ENCODE peak calls at places on chromosomes 3 and 15, in ten cellular contexts. D, I, E, Z, P, G, J, M, Y and F are unnamed samples.

GRCh38 chr3:46948830-46949671 is 27.5 kb downstream of the CCDC12 start:
- DNase-seq in M (no peak), I (peak), P (no peak), J (peak), Z (no peak), E (peak), D (no peak), G (no peak), Y (no peak), F (no peak)

GRCh38 chr15:78207641-78208340 is 26.6 kb downstream of the ACSBG1 start:
- DNase-seq in J (no peak), D (no peak), I (no peak), E (no peak), Y (no peak), P (no peak), M (no peak), G (no peak), Z (no peak), F (no peak)

GRCh38 chr3:154852515-154852914 is 227.6 kb upstream of the MME start:
- DNase-seq in J (peak), D (no peak), G (no peak), E (no peak), P (no peak), I (no peak), Z (no peak), M (no peak), Y (peak), F (no peak)

GRCh38 chr3:134229038-134229437 is 21.6 kb downstream of the RYK start:
- DNase-seq in G (no peak), Z (no peak), Y (no peak), M (no peak), J (no peak), E (no peak), I (no peak), D (no peak), P (no peak), F (no peak)

GRCh38 chr3:4271834-4272233 is 31.3 kb upstream of the SETMAR start:
- DNase-seq in I (no peak), D (no peak), J (peak), Z (no peak), Y (peak), E (no peak), M (no peak), G (no peak), P (peak), F (peak)

GRCh38 chr3:120285508-120285841 is 453 bp upstream of the GPR156 start:
- DNase-seq in E (no peak), J (no peak), I (no peak), M (no peak), Z (no peak), D (no peak), G (no peak), P (no peak), Y (no peak), F (no peak)

GRCh38 chr15:79192462-79193036 is 90.0 kb upstream of the ANKRD34C start:
- DNase-seq in I (peak), E (no peak), J (no peak), D (no peak), M (no peak), Z (no peak), Y (no peak), P (no peak), G (no peak), F (no peak)

GRCh38 chr15:39573287-39573686 is 7.6 kb upstream of the THBS1 start:
- DNase-seq in M (no peak), Z (no peak), P (no peak), G (no peak), E (no peak), D (no peak), J (no peak), Y (no peak), I (no peak), F (no peak)

GRCh38 chr15:70493787-70494514 is 269.4 kb downstream of the UACA start:
- DNase-seq in D (peak), Z (no peak), J (peak), P (peak), M (no peak), Y (peak), G (no peak), I (no peak), E (no peak), F (no peak)

GRCh38 chr3:181718416-181718815 is 6.7 kb downstream of the SOX2 start:
- DNase-seq in I (no peak), J (no peak), P (no peak), D (no peak), E (no peak), M (no peak), G (no peak), Z (no peak), Y (no peak), F (no peak)
- TF ChIP-seq CTCF in I (no peak), J (no peak), P (no peak), D (no peak), E (no peak), M (no peak), G (no peak), Z (no peak), Y (no peak), F (no peak)

DNA sequence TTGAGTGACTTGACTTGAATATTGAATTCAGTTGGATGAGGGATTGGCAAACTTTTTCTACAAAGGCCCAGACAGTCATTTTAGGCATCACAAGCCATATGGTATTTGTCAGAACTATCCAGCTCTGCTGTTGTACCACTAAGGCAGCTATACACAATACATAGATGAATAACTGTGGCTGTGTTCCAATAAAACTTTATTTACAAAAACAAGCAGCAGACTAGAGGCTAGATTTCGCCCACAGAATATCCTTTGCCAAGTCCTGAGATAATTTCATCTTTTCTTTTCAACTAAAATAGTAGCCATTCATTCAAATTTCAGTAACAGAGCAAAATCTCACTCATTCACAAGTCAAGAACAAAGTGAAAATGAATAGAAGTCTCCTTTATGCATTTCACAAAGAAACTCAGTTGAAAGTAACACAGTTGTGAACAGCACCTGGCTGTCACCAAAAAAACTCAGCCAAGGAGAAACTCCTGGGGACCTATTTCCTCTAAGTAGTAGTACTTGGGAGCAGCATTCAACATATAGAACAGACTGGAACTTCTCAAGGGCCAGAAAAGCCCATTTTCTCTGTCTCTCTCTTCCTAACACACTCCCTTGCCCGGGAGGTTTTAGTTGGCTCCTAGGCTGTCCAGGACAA is 56.3 kb downstream of the OSBPL10 start:
- DNase-seq in G (no peak), E (no peak), D (no peak), I (no peak), Y (no peak), Z (no peak), P (no peak), M (no peak), J (no peak), F (no peak)
- H3K4me3 ChIP-seq in G (no peak), E (no peak), D (no peak), I (no peak), Y (no peak), Z (no peak), P (no peak), M (no peak), J (no peak), F (no peak)

GRCh38 chr15:101413239-101413638 is 76.3 kb downstream of the PCSK6 start:
- DNase-seq in G (no peak), I (no peak), Z (no peak), M (no peak), J (no peak), E (no peak), P (no peak), Y (no peak), D (no peak), F (no peak)
- TF ChIP-seq CTCF in G (no peak), I (no peak), Z (no peak), M (peak), J (no peak), E (no peak), P (no peak), Y (no peak), D (no peak), F (no peak)

GRCh38 chr15:91407237-91407889 is 307.3 kb downstream of the SV2B start:
- DNase-seq in G (no peak), P (peak), E (peak), Z (no peak), I (no peak), J (peak), M (peak), Y (peak), D (peak), F (no peak)

GRCh38 chr15:91411570-91411969 is 311.5 kb downstream of the SV2B start:
- DNase-seq in P (no peak), J (no peak), D (no peak), M (no peak), G (no peak), I (no peak), Z (no peak), Y (no peak), E (peak), F (no peak)

GRCh38 chr15:91408476-91409076 is 308.5 kb downstream of the SV2B start:
- DNase-seq in D (no peak), I (peak), M (peak), G (no peak), P (peak), Z (no peak), E (no peak), Y (no peak), J (no peak), F (no peak)

GRCh38 chr15:91412529-91412928 is 312.5 kb downstream of the SV2B start:
- DNase-seq in G (no peak), E (peak), P (no peak), D (no peak), I (no peak), Y (peak), Z (no peak), J (no peak), M (no peak), F (no peak)

DNA sequence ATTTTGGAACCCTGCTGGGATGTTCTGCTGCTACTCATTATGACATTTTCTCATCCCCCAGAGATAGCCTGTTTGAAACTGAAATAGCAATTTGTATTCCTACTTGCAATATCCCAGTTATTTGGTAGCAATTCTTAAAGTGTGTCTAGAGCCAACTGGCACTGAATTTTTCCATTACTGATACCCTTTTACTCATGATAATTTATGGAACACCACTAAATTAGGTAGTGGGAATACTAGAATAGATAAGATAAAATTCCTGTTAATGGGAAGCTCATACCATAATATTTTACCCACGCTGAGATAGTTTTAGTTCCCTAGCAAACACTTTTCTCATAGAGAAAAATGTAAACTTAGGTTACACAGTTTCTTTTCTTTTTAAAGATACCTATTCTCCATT is 309.4 kb downstream of the SV2B start:
- DNase-seq in M (no peak), G (no peak), Z (no peak), P (no peak), I (no peak), J (no peak), D (no peak), Y (no peak), E (no peak), F (no peak)
- H3K4me3 ChIP-seq in M (no peak), G (no peak), Z (no peak), P (no peak), I (no peak), J (no peak), D (no peak), Y (no peak), E (no peak), F (no peak)

DNA sequence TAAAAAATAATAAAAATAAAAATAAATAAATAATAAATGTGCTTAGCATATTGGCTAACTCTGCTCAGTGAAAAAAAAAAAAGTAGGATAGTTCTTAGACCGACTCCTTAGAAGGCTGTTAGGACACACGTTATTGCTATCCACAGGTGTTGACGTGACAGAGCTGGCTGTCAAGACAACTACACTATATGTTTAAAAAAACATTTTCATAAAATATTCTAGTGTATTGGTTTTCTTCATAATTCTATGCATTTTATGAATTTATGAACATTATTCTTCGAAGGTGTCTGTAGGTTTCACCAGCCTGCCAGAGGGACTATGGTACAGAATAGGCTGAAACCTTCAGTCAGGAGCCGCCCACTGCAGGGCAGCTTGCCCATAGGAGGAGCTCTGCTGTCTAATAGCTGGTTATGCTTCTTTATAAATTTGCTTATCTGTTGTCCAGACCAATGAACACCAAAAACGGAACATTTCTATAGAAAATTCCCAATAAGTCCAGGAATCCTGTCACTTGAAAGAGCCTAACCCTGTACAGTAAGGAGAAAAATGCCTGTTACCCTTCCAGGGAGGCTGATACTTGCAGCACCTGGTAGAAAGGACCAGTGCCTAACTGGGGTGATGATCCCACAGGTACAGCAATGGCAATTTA is 9.1 kb downstream of the TM4SF1 start:
- DNase-seq in P (no peak), I (no peak), M (no peak), Y (peak), J (peak), E (no peak), D (no peak), G (no peak), Z (no peak), F (no peak)
- TF ChIP-seq CTCF in P (peak), I (no peak), M (no peak), Y (peak), J (peak), E (no peak), D (no peak), G (no peak), Z (no peak), F (peak)

GRCh38 chr3:157069406-157069805 is 90.5 kb downstream of the CCNL1 start:
- DNase-seq in P (no peak), J (no peak), G (no peak), I (no peak), D (no peak), M (no peak), Z (no peak), E (no peak), Y (no peak), F (no peak)

GRCh38 chr3:157064402-157064801 is 95.5 kb downstream of the CCNL1 start:
- DNase-seq in D (no peak), J (no peak), G (no peak), M (no peak), P (no peak), I (no peak), Z (no peak), E (peak), Y (no peak), F (no peak)

GRCh38 chr3:157066335-157067071 is 93.4 kb downstream of the CCNL1 start:
- DNase-seq in Y (peak), P (no peak), E (no peak), G (no peak), I (no peak), M (no peak), D (no peak), J (no peak), Z (peak), F (no peak)

GRCh38 chr3:157065201-157065600 is 94.7 kb downstream of the CCNL1 start:
- DNase-seq in E (no peak), I (no peak), P (no peak), Y (no peak), G (no peak), Z (no peak), D (no peak), M (no peak), J (no peak), F (no peak)

DNA sequence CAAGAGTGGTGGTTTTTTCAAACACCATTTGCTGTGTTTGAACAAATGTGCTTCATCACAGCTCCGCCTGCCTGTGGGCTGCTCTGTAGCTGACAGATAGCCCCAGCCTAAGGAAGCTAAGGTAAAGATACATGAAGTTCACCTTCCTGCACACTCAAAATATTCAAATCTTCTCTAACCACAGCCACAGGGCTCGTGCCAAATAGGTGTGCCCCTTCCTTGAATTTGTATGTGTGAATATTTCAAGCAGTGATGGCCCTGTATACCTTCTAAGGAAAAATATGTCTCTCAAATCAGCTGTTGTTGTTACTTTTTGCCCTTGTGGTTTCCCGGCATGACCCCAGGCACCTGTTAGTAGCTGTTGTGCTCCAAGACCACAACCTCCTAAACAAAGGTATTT is 92.8 kb downstream of the CCNL1 start:
- DNase-seq in Y (no peak), M (no peak), G (no peak), Z (no peak), P (no peak), J (no peak), E (no peak), D (no peak), I (no peak), F (no peak)
- H3K4me3 ChIP-seq in Y (no peak), M (no peak), G (no peak), Z (no peak), P (no peak), J (no peak), E (no peak), D (no peak), I (no peak), F (no peak)